ENCODE peak calls at places on chromosomes 1 and 21, in seven cellular contexts. A is cardiac fibroblast, J is B cell, N is NCI-H526, Q is globus pallidus, P is astrocyte of the hippocampus, L is occipital lobe. W is an unnamed sample.

GRCh38 chr1:39886757-39887231 is 3.5 kb upstream of the TRIT1 start:
- DNase-seq in P (no peak), L (peak), J (no peak), A (no peak), Q (no peak), N (no peak), W (no peak)

GRCh38 chr1:12009318-12010001 is 9.8 kb upstream of the MIIP start:
- DNase-seq in A (no peak), N (no peak), Q (no peak), P (no peak), L (no peak), J (no peak), W (no peak)

GRCh38 chr21:33412832-33413519 is 9.8 kb downstream of the IFNGR2 start:
- DNase-seq in Q (no peak), L (no peak), A (no peak), J (no peak), P (no peak), N (peak), W (no peak)

GRCh38 chr1:83503153-83503552 is 495.8 kb downstream of the TTLL7 start:
- DNase-seq in Q (no peak), J (no peak), A (no peak), N (no peak), P (no peak), L (no peak), W (no peak)

GRCh38 chr1:216805233-216805632 is 82.0 kb upstream of the ESRRG start:
- DNase-seq in L (no peak), A (no peak), N (no peak), J (no peak), P (no peak), Q (no peak), W (no peak)

GRCh38 chr1:234709473-234710279 is 99.7 kb upstream of the IRF2BP2 start:
- DNase-seq in A (no peak), Q (no peak), L (no peak), P (no peak), N (no peak), J (no peak), W (no peak)

GRCh38 chr1:23477359-23478144 is 6.4 kb downstream of the ASAP3 start:
- DNase-seq in A (no peak), Q (no peak), N (no peak), J (no peak), P (no peak), L (no peak), W (no peak)

GRCh38 chr1:202619528-202619927 is 90.7 kb downstream of the SYT2 start:
- DNase-seq in N (no peak), J (no peak), P (no peak), Q (no peak), A (no peak), L (no peak), W (no peak)

GRCh38 chr1:56291374-56291841 is 288.0 kb downstream of the PLPP3 start:
- DNase-seq in Q (no peak), A (peak), N (no peak), P (peak), L (no peak), J (no peak), W (no peak)

GRCh38 chr1:221272940-221273339 is 393.7 kb downstream of the HLX start:
- DNase-seq in L (no peak), A (no peak), N (no peak), P (no peak), Q (no peak), J (no peak), W (no peak)

GRCh38 chr1:61130338-61131000 is 48.1 kb downstream of the NFIA start:
- DNase-seq in A (no peak), Q (no peak), J (no peak), L (no peak), N (no peak), P (no peak), W (no peak)

GRCh38 chr1:8342325-8342724 is 24.4 kb downstream of the SLC45A1 start:
- DNase-seq in N (no peak), J (no peak), P (no peak), L (no peak), A (no peak), Q (no peak), W (peak)